ENCODE peak calls at places on chromosomes 3 and 15, in six cellular contexts. R, I, V, B, U and T are unnamed samples.

GRCh38 chr3:136120373-136121348 is 75.5 kb downstream of the MSL2 start:
- DNase-seq in R (peak), I (no peak), V (no peak), B (no peak), U (no peak), T (no peak)

GRCh38 chr3:12729313-12729676 is 29.8 kb downstream of the TMEM40 start:
- DNase-seq in R (peak), I (no peak), V (no peak), B (no peak), U (no peak), T (no peak)

GRCh38 chr3:149472393-149472792 is 2.1 kb upstream of the TM4SF4 start:
- DNase-seq in R (peak), I (no peak), V (no peak), B (no peak), U (no peak), T (no peak)

GRCh38 chr15:42364529-42364928 is 5.2 kb downstream of the CAPN3 start:
- DNase-seq in R (no peak), I (no peak), V (no peak), B (peak), U (no peak), T (no peak)

GRCh38 chr3:14428087-14429067 is 26.0 kb downstream of the SLC6A6 start:
- DNase-seq in R (no peak), I (no peak), V (no peak), B (no peak), U (no peak), T (no peak)

GRCh38 chr3:113086506-113087461 is 96.0 kb downstream of the GTPBP8 start:
- DNase-seq in R (no peak), I (no peak), V (no peak), B (no peak), U (no peak), T (no peak)

GRCh38 chr3:141279074-141279945 is 47.7 kb downstream of the PXYLP1 start:
- DNase-seq in R (peak), I (no peak), V (no peak), B (no peak), U (no peak), T (peak)

GRCh38 chr15:51133140-51133630 is 38.5 kb upstream of the TNFAIP8L3 start:
- DNase-seq in R (no peak), I (no peak), V (no peak), B (no peak), U (no peak), T (no peak)

GRCh38 chr3:95705786-95706418 is 1108.5 kb upstream of the EPHA6 start:
- DNase-seq in R (no peak), I (no peak), V (no peak), B (no peak), U (no peak), T (no peak)

GRCh38 chr3:39150803-39151631 is 2.4 kb downstream of the CSRNP1 start:
- DNase-seq in R (peak), I (peak), V (peak), B (peak), U (peak), T (peak)

GRCh38 chr3:50350527-50351317 is at the start of the genes CYB561D2 and NPRL2:
- DNase-seq in R (peak), I (peak), V (peak), B (peak), U (peak), T (peak)

GRCh38 chr15:99324082-99324620 is 72.9 kb downstream of the LRRC28 start:
- DNase-seq in R (peak), I (no peak), V (no peak), B (no peak), U (no peak), T (no peak)

GRCh38 chr3:8441969-8442559 is 59.6 kb upstream of the LMCD1 start:
- DNase-seq in R (peak), I (no peak), V (no peak), B (peak), U (no peak), T (peak)

GRCh38 chr15:49877871-49878511 is 241.0 kb downstream of the ATP8B4 start:
- DNase-seq in R (peak), I (no peak), V (no peak), B (no peak), U (no peak), T (no peak)

GRCh38 chr3:81170298-81170697 is 591.1 kb downstream of the GBE1 start:
- DNase-seq in R (no peak), I (no peak), V (no peak), B (no peak), U (no peak), T (no peak)

GRCh38 chr3:396293-396692 is 199.7 kb downstream of the CHL1 start:
- DNase-seq in R (no peak), I (no peak), V (no peak), B (no peak), U (no peak), T (no peak)

GRCh38 chr3:167350245-167350862 is 29.7 kb downstream of the ZBBX start:
- DNase-seq in R (no peak), I (no peak), V (no peak), B (no peak), U (no peak), T (no peak)

GRCh38 chr3:14463330-14464216 is 61.2 kb downstream of the SLC6A6 start:
- DNase-seq in R (no peak), I (no peak), V (no peak), B (no peak), U (no peak), T (no peak)

GRCh38 chr3:72155391-72156064 is 370.6 kb upstream of the PROK2 start:
- DNase-seq in R (peak), I (peak), V (peak), B (peak), U (peak), T (no peak)

GRCh38 chr15:35616436-35617271 is 70.7 kb upstream of the DPH6 start:
- DNase-seq in R (peak), I (no peak), V (no peak), B (no peak), U (no peak), T (no peak)

GRCh38 chr3:193803288-193803687 is 210.3 kb downstream of the OPA1 start:
- DNase-seq in R (no peak), I (peak), V (no peak), B (no peak), U (peak), T (no peak)

GRCh38 chr3:142850395-142851023 is 38.4 kb downstream of the PCOLCE2 start:
- DNase-seq in R (peak), I (peak), V (no peak), B (no peak), U (no peak), T (no peak)

GRCh38 chr3:182490601-182491485 is 302.5 kb upstream of the ATP11B start:
- DNase-seq in R (no peak), I (no peak), V (no peak), B (no peak), U (no peak), T (peak)

GRCh38 chr15:77059761-77060345 is 11.1 kb downstream of the TSPAN3 start:
- DNase-seq in R (peak), I (no peak), V (no peak), B (no peak), U (no peak), T (no peak)

GRCh38 chr3:25904248-25904647 is 114.4 kb downstream of the OXSM start:
- DNase-seq in R (no peak), I (no peak), V (no peak), B (no peak), U (no peak), T (no peak)

GRCh38 chr15:34754674-34755418 is at the start of gene GJD2:
- DNase-seq in R (no peak), I (no peak), V (no peak), B (no peak), U (no peak), T (no peak)

GRCh38 chr3:120622870-120623718 is 27.0 kb downstream of the NDUFB4 start:
- DNase-seq in R (peak), I (no peak), V (peak), B (no peak), U (no peak), T (peak)

GRCh38 chr3:135618123-135618522 is 347.4 kb upstream of the PPP2R3A start:
- DNase-seq in R (no peak), I (no peak), V (no peak), B (no peak), U (no peak), T (no peak)

GRCh38 chr3:180631317-180631716 is 29.4 kb downstream of the TTC14 start:
- DNase-seq in R (no peak), I (no peak), V (no peak), B (no peak), U (no peak), T (no peak)

GRCh38 chr3:157441102-157441622 is 4.5 kb downstream of the PTX3 start:
- DNase-seq in R (no peak), I (no peak), V (no peak), B (no peak), U (no peak), T (no peak)

GRCh38 chr3:21484323-21485154 is 266.5 kb downstream of the ZNF385D start:
- DNase-seq in R (peak), I (peak), V (no peak), B (peak), U (no peak), T (peak)

GRCh38 chr3:37641556-37641955 is 220.1 kb upstream of the CTDSPL start:
- DNase-seq in R (no peak), I (no peak), V (no peak), B (no peak), U (no peak), T (no peak)

GRCh38 chr15:64527263-64527984 is 67.0 kb downstream of the ZNF609 start:
- DNase-seq in R (peak), I (no peak), V (no peak), B (no peak), U (no peak), T (peak)

GRCh38 chr3:143951351-143951971 is 20.2 kb upstream of the DIPK2A start:
- DNase-seq in R (peak), I (no peak), V (no peak), B (no peak), U (peak), T (peak)

GRCh38 chr3:9067352-9067975 is 104.2 kb upstream of the RAD18 start:
- DNase-seq in R (peak), I (peak), V (peak), B (peak), U (peak), T (peak)

GRCh38 chr3:100030914-100031313 is 83.4 kb downstream of the FILIP1L start:
- DNase-seq in R (no peak), I (no peak), V (no peak), B (no peak), U (no peak), T (no peak)

GRCh38 chr15:43093026-43093425 is 12.8 kb downstream of the UBR1 start:
- DNase-seq in R (peak), I (no peak), V (no peak), B (no peak), U (no peak), T (no peak)

GRCh38 chr3:130838898-130839572 is 54.8 kb upstream of the ATP2C1 start:
- DNase-seq in R (no peak), I (no peak), V (no peak), B (no peak), U (no peak), T (no peak)

GRCh38 chr15:81643773-81644172 is 269.8 kb upstream of the TMC3 start:
- DNase-seq in R (peak), I (no peak), V (no peak), B (no peak), U (no peak), T (no peak)

GRCh38 chr15:81271761-81272644 is 51.9 kb downstream of the STARD5 start:
- DNase-seq in R (no peak), I (no peak), V (no peak), B (no peak), U (no peak), T (no peak)

GRCh38 chr3:184011230-184011876 is 6.3 kb downstream of the ABCC5 start:
- DNase-seq in R (peak), I (no peak), V (no peak), B (no peak), U (no peak), T (no peak)
- TF ChIP-seq POLR2A in R (no peak), I (no peak), V (no peak), B (no peak), U (no peak), T (no peak)

GRCh38 chr3:108090701-108091497 is at the start of gene CD47:
- DNase-seq in R (peak), I (peak), V (peak), B (peak), U (peak), T (peak)
- TF ChIP-seq POLR2A in R (peak), I (no peak), V (peak), B (peak), U (peak), T (peak)

GRCh38 chr15:101277038-101277822 is at the start of gene SELENOS:
- DNase-seq in R (peak), I (peak), V (peak), B (peak), U (peak), T (peak)
- TF ChIP-seq POLR2A in R (peak), I (no peak), V (peak), B (peak), U (peak), T (peak)

GRCh38 chr15:65530318-65531111 is at the start of gene HACD3:
- DNase-seq in R (peak), I (peak), V (peak), B (peak), U (peak), T (peak)
- TF ChIP-seq POLR2A in R (no peak), I (no peak), V (peak), B (peak), U (no peak), T (peak)

GRCh38 chr3:23624305-23624704 is 181.4 kb upstream of the UBE2E1 start:
- DNase-seq in R (peak), I (no peak), V (no peak), B (no peak), U (no peak), T (no peak)
- TF ChIP-seq POLR2A in R (no peak), I (no peak), V (no peak), B (no peak), U (no peak), T (no peak)